ENCODE peak calls at places on chromosomes 7 and 10, in four cellular contexts. I, D, G and M are unnamed samples.

GRCh38 chr10:131703527-131703926 is 197.3 kb upstream of the PPP2R2D start:
- DNase-seq in I (no peak), D (no peak), G (no peak), M (no peak)

GRCh38 chr7:151775547-151776443 is 101.1 kb downstream of the PRKAG2 start:
- DNase-seq in I (no peak), D (peak), G (no peak), M (no peak)

GRCh38 chr10:8130973-8131911 is 76.8 kb downstream of the GATA3 start:
- DNase-seq in I (no peak), D (no peak), G (no peak), M (peak)

GRCh38 chr10:95236068-95236903 is 42.2 kb downstream of the ACSM6 start:
- DNase-seq in I (no peak), D (no peak), G (no peak), M (peak)

GRCh38 chr7:4751398-4751947 is 23.9 kb upstream of the AP5Z1 start:
- DNase-seq in I (no peak), D (no peak), G (no peak), M (no peak)

GRCh38 chr10:22321831-22322662 is 1.1 kb downstream of the BMI1 start:
- DNase-seq in I (no peak), D (no peak), G (no peak), M (no peak)

GRCh38 chr10:13853854-13854253 is 267.1 kb downstream of the PRPF18 start:
- DNase-seq in I (no peak), D (no peak), G (peak), M (no peak)

GRCh38 chr7:78197447-78197846 is 398.9 kb downstream of the PHTF2 start:
- DNase-seq in I (no peak), D (no peak), G (no peak), M (no peak)

GRCh38 chr10:101097881-101098280 is 33.2 kb upstream of the TLX1 start:
- DNase-seq in I (no peak), D (no peak), G (no peak), M (no peak)

GRCh38 chr7:105906690-105907089 is 30.3 kb upstream of the ATXN7L1 start:
- DNase-seq in I (no peak), D (no peak), G (no peak), M (no peak)

GRCh38 chr10:77925795-77926565 is 575 bp downstream of the DLG5 start:
- DNase-seq in I (peak), D (peak), G (peak), M (no peak)

GRCh38 chr7:146090023-146090645 is 26.5 kb upstream of the CNTNAP2 start:
- DNase-seq in I (peak), D (no peak), G (no peak), M (no peak)

GRCh38 chr10:101485681-101486554 is 102.1 kb downstream of the POLL start:
- DNase-seq in I (no peak), D (no peak), G (no peak), M (no peak)

GRCh38 chr7:25922296-25922695 is 229.7 kb upstream of the NFE2L3 start:
- DNase-seq in I (no peak), D (no peak), G (no peak), M (no peak)

GRCh38 chr7:129864042-129864441 is 88.7 kb downstream of the UBE2H start:
- DNase-seq in I (no peak), D (peak), G (peak), M (no peak)

GRCh38 chr7:81956520-81956919 is 186.7 kb upstream of the HGF start:
- DNase-seq in I (peak), D (no peak), G (peak), M (peak)

GRCh38 chr7:3630081-3630480 is 329.0 kb downstream of the SDK1 start:
- DNase-seq in I (no peak), D (no peak), G (no peak), M (no peak)

GRCh38 chr7:110669410-110669809 is 421.5 kb upstream of the LRRN3 start:
- DNase-seq in I (no peak), D (no peak), G (no peak), M (no peak)

GRCh38 chr10:125141860-125142484 is 18.4 kb downstream of the CTBP2 start:
- DNase-seq in I (peak), D (no peak), G (no peak), M (no peak)

GRCh38 chr7:73701357-73701995 is 18.0 kb downstream of the STX1A start:
- DNase-seq in I (peak), D (no peak), G (no peak), M (no peak)

GRCh38 chr7:44051611-44052220 is 7.2 kb downstream of the DBNL start:
- DNase-seq in I (no peak), D (no peak), G (no peak), M (no peak)

GRCh38 chr7:20785211-20786048 is 1.3 kb downstream of the SP8 start:
- DNase-seq in I (no peak), D (peak), G (no peak), M (no peak)

GRCh38 chr10:102420810-102421644 is at the start of gene FBXL15:
- DNase-seq in I (peak), D (peak), G (peak), M (peak)

GRCh38 chr10:110840225-110840922 is 31.4 kb upstream of the PDCD4 start:
- DNase-seq in I (no peak), D (peak), G (peak), M (no peak)

GRCh38 chr10:27643296-27643695 is 102.3 kb downstream of the MKX start:
- DNase-seq in I (no peak), D (no peak), G (no peak), M (no peak)

GRCh38 chr10:91787258-91787657 is 11.0 kb upstream of the TNKS2 start:
- DNase-seq in I (no peak), D (no peak), G (no peak), M (no peak)

GRCh38 chr7:68306692-68307107 is 1291.6 kb upstream of the AUTS2 start:
- DNase-seq in I (no peak), D (no peak), G (no peak), M (no peak)

GRCh38 chr7:106193661-106194060 is 81.5 kb upstream of the SYPL1 start:
- DNase-seq in I (no peak), D (no peak), G (no peak), M (no peak)

GRCh38 chr7:88184848-88185304 is 35.0 kb downstream of the SRI start:
- DNase-seq in I (peak), D (no peak), G (no peak), M (peak)

GRCh38 chr7:159012353-159013069 is 132.2 kb downstream of the VIPR2 start:
- DNase-seq in I (no peak), D (peak), G (no peak), M (no peak)

GRCh38 chr7:28533731-28534531 is 121.6 kb downstream of the CREB5 start:
- DNase-seq in I (no peak), D (no peak), G (peak), M (no peak)

GRCh38 chr10:86692664-86693063 is 24.4 kb downstream of the LDB3 start:
- DNase-seq in I (no peak), D (no peak), G (no peak), M (no peak)

GRCh38 chr10:14507156-14507555 is 176.4 kb upstream of the FRMD4A start:
- DNase-seq in I (no peak), D (no peak), G (no peak), M (no peak)

GRCh38 chr10:91415816-91416215 is 5.7 kb downstream of the HECTD2 start:
- DNase-seq in I (no peak), D (no peak), G (no peak), M (no peak)

GRCh38 chr7:4707980-4708411 is 25.9 kb downstream of the FOXK1 start:
- DNase-seq in I (no peak), D (no peak), G (no peak), M (no peak)

DNA sequence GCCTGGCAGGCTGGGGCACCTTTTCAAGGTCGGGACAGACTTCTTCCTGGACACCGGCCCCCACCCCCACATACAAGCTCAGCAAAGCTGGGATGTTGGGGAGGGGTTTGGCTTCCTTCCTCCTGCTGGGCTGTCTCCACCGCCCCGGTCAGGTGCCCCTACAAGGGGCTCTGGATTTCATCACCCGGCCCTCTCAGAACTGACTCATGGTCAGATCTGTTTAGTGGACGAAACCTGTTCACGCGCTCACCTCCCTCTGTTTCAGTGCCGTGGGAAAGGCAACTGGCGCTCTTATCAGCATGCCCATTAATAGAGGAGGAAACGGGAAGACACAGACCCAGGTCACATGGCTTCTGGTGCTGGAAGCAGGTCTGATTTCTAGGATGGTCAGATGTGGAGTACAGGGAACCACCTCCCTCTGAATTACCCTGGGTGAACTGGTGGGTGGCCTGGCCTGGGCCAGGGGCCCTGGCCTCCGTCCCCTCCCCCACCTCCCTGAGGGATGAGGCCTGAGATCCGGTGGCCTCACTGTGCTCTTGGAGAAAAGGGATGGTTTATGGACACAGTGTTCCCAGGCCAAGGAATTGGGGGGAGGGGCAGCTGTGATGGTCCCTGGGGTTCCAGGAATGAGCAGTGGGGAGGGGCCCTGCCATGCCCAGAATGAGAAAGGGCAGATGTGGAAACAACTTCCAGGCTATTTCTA is 123.8 kb upstream of the PPIF start:
- DNase-seq in I (no peak), D (peak), G (peak), M (no peak)
- TF ChIP-seq EP300 in I (no peak), D (peak), G (peak), M (no peak)

DNA sequence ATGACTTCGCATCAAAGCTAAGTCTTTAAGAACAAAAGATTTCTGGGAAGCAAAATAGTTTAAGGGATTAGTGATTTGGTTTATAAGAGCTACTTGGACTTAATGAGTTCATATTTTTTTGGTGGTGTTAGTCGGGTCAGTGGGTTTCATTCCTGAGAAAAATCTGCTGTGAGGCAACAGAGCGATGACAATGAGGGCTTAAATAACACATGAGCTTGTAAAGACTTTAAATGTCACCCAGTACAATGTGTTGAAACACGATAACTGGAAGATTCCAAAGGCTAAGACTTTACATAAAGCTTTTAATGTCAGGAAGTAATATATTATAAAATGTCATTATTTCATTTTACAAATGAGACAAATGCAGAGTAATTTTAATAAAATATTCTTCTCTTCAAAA is 178.8 kb downstream of the ARL4A start:
- DNase-seq in I (peak), D (no peak), G (no peak), M (no peak)
- TF ChIP-seq EP300 in I (no peak), D (no peak), G (no peak), M (no peak)

GRCh38 chr7:30225863-30226361 is 58.5 kb upstream of the ZNRF2 start:
- DNase-seq in I (no peak), D (peak), G (peak), M (peak)
- TF ChIP-seq EP300 in I (no peak), D (no peak), G (peak), M (peak)

GRCh38 chr10:93281367-93281720 is 200.8 kb downstream of the MYOF start:
- DNase-seq in I (no peak), D (no peak), G (no peak), M (no peak)
- TF ChIP-seq EP300 in I (no peak), D (no peak), G (no peak), M (no peak)

GRCh38 chr7:104207731-104208420 is at the start of gene ORC5:
- DNase-seq in I (peak), D (peak), G (peak), M (peak)
- TF ChIP-seq EP300 in I (no peak), D (no peak), G (peak), M (no peak)